ENCODE peak calls at places on chromosomes 2 and 18, in eight cellular contexts. S is lower lobe of right lung, C is right lobe of liver, U is left lung, D is GM06990, Y is transverse colon, G is PC-3, F is SK-N-SH. O is an unnamed sample.

GRCh38 chr18:31942301-31942998 is 478 bp downstream of the TRAPPC8 start:
- DNase-seq in D (no peak), S (peak; percentile 73), U (peak; percentile 61), Y (peak; percentile 56), C (peak; percentile 71), G (no peak), F (peak; percentile 58), O (no peak)

GRCh38 chr2:67883316-67884080 is 179.3 kb downstream of the C1D start:
- DNase-seq in F (no peak), S (no peak), D (no peak), U (no peak), Y (peak; percentile 10), G (no peak), C (no peak), O (no peak)

GRCh38 chr2:226087051-226087450 is 687.5 kb downstream of the NYAP2 start:
- DNase-seq in U (no peak), F (no peak), Y (no peak), S (no peak), D (no peak), G (no peak), C (peak; percentile 60), O (no peak)

GRCh38 chr2:29782531-29782930 is 138.9 kb downstream of the ALK start:
- DNase-seq in D (no peak), Y (no peak), C (no peak), G (no peak), S (no peak), U (no peak), F (no peak), O (no peak)

GRCh38 chr18:79552696-79553095 is 126.9 kb upstream of the CTDP1 start:
- DNase-seq in U (peak; percentile 31), D (no peak), S (no peak), F (no peak), G (no peak), C (peak; percentile 43), Y (no peak), O (no peak)

GRCh38 chr2:20506281-20506685 is 59.4 kb downstream of the RHOB start:
- DNase-seq in F (no peak), S (no peak), C (peak; percentile 8), Y (no peak), G (peak; percentile 28), D (no peak), U (peak; percentile 11), O (no peak)

GRCh38 chr2:136135924-136136906 is 18.3 kb upstream of the CXCR4 start:
- DNase-seq in F (no peak), U (peak; percentile 48), G (no peak), Y (peak; percentile 71), D (peak; percentile 69), C (no peak), S (peak; percentile 56), O (peak; percentile 50)

GRCh38 chr2:15547100-15547499 is 14.0 kb downstream of the NBAS start:
- DNase-seq in D (no peak), S (no peak), F (peak; percentile 32), C (no peak), Y (no peak), G (no peak), U (no peak), O (no peak)

DNA sequence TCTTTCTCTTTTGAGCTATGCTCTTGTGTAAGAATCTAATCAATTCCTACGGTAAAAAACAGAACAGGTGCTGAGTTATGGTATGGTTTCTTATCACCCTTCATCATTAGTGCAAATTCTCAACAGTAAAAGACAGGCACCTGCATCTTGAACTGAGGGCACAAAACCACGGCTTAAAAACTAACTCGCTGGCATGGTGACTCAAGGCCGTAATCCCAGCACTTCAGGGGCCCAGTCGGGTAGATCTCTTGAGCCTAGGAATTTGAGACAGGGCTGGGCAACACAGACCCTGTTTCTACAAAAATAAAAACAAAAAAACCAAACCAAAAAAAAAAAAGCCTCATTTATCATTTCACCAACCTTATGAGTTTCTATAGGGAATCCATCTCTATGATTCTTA is 33.3 kb downstream of the THAP4 start:
- DNase-seq in D (no peak), G (no peak), U (no peak), S (no peak), Y (no peak), F (no peak), C (no peak), O (no peak)
- H3K36me3 ChIP-seq in D (peaks cover 21% of the 10 kb centered on the region), G (no peaks in the 10 kb centered on the region), U (no peaks in the 10 kb centered on the region), S (peaks cover 79% of the 10 kb centered on the region), Y (peaks cover 18% of the 10 kb centered on the region), F (peaks cover 26% of the 10 kb centered on the region), C (peaks cover 5% of the 10 kb centered on the region), O (peaks cover 36% of the 10 kb centered on the region)

DNA sequence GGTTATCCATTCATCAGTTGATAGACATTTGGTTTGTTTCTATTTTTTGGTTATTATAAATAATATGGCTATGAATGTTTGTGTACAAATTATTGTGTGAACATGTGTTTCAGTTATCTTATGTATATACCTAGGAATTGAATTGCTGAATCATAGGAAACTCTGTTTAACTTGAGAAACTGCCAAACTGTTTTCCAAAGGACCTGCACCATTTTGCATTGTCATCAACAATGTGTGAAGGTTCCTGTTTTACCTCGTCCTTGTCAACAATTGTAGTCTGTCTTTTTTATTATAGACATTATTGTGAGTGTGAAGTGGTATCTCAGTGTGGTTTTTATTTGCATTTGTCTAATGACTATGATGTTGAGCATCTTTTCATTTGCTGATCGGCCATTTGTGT is 17.1 kb downstream of the PDK1 start:
- DNase-seq in G (peak; percentile 54), U (no peak), C (no peak), F (no peak), S (no peak), D (no peak), Y (no peak), O (no peak)
- H3K36me3 ChIP-seq in G (peaks cover 72% of the 10 kb centered on the region), U (no peaks in the 10 kb centered on the region), C (no peaks in the 10 kb centered on the region), F (peaks cover 74% of the 10 kb centered on the region), S (peaks cover 17% of the 10 kb centered on the region), D (peaks cover 5% of the 10 kb centered on the region), Y (peaks cover 58% of the 10 kb centered on the region), O (peaks cover 26% of the 10 kb centered on the region)

GRCh38 chr2:198008230-198008629 is 203.8 kb downstream of the PLCL1 start:
- DNase-seq in D (no peak), C (no peak), S (no peak), Y (no peak), F (no peak), U (no peak), G (no peak), O (no peak)

GRCh38 chr2:198006733-198007132 is 202.3 kb downstream of the PLCL1 start:
- DNase-seq in C (no peak), U (no peak), D (no peak), S (no peak), F (no peak), G (no peak), Y (no peak), O (no peak)

GRCh38 chr2:198016244-198016643 is 211.9 kb downstream of the PLCL1 start:
- DNase-seq in S (no peak), D (no peak), C (no peak), U (no peak), Y (no peak), F (no peak), G (no peak), O (no peak)

GRCh38 chr2:198017068-198017467 is 212.7 kb downstream of the PLCL1 start:
- DNase-seq in G (no peak), D (no peak), C (no peak), Y (no peak), S (no peak), F (no peak), U (no peak), O (no peak)

DNA sequence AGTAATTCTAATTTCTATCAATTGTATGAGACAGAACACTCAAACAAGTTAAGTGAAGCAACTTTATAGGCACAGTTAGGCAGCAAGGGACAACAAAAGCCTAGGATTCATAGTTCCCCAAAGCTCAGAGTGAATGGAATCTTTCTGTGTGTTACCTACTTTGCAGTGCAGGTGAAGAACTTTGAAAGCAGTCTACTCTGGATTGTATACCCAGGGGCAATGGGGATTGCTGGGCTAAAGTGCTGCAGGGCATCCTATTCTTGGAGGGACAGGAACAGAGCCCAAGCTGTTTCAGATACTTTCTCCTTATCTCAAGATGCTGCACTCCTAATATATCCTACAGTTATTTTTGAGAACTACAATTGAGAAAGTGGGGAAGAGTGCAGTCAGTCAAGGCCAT is 207.6 kb downstream of the PLCL1 start:
- DNase-seq in S (no peak), D (no peak), Y (no peak), G (no peak), F (no peak), U (no peak), C (no peak), O (no peak)
- H3K36me3 ChIP-seq in S (no peaks in the 10 kb centered on the region), D (no peaks in the 10 kb centered on the region), Y (no peaks in the 10 kb centered on the region), G (no peaks in the 10 kb centered on the region), F (peaks cover 10% of the 10 kb centered on the region), U (no peaks in the 10 kb centered on the region), C (no peaks in the 10 kb centered on the region), O (no peaks in the 10 kb centered on the region)

DNA sequence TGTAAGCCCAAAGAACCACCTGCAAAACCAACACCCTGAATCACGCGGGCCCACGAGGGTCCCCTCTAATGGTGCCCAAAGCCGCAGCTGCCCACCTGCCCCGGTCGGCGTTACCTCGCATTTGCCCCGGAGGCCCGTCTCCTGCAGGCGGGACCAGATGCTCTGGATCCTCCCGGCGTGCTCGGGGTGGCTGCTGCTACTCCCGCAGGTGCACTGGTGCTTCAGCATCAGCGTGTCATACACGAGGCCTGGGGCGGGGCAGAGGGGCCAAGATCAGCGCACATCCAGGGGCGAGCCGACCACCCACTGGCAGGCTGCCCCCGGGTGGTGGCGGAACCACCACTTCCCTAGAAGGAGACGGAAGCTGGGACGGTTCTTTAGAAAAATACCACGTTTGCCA is 260.1 kb downstream of the TWIST2 start:
- DNase-seq in U (no peak), G (no peak), S (no peak), Y (no peak), D (no peak), C (no peak), F (no peak), O (no peak)
- H3K36me3 ChIP-seq in U (no peaks in the 10 kb centered on the region), G (no peaks in the 10 kb centered on the region), S (peaks cover 84% of the 10 kb centered on the region), Y (peaks cover 32% of the 10 kb centered on the region), D (no peaks in the 10 kb centered on the region), C (no peaks in the 10 kb centered on the region), F (no peaks in the 10 kb centered on the region), O (no peaks in the 10 kb centered on the region)

GRCh38 chr18:8619835-8620577 is 10.8 kb downstream of the RAB12 start:
- DNase-seq in D (no peak), G (no peak), S (no peak), U (no peak), C (no peak), Y (no peak), F (no peak), O (no peak)

GRCh38 chr18:8623549-8624106 is 14.4 kb downstream of the RAB12 start:
- DNase-seq in F (no peak), C (no peak), S (peak; percentile 59), Y (peak; percentile 15), G (no peak), D (peak; percentile 43), U (peak; percentile 70), O (no peak)

GRCh38 chr18:8619041-8619440 is 9.8 kb downstream of the RAB12 start:
- DNase-seq in U (no peak), F (no peak), C (no peak), D (no peak), Y (no peak), G (no peak), S (no peak), O (no peak)

GRCh38 chr18:8617907-8618306 is 8.7 kb downstream of the RAB12 start:
- DNase-seq in Y (no peak), S (no peak), C (no peak), F (no peak), G (no peak), D (no peak), U (no peak), O (no peak)

DNA sequence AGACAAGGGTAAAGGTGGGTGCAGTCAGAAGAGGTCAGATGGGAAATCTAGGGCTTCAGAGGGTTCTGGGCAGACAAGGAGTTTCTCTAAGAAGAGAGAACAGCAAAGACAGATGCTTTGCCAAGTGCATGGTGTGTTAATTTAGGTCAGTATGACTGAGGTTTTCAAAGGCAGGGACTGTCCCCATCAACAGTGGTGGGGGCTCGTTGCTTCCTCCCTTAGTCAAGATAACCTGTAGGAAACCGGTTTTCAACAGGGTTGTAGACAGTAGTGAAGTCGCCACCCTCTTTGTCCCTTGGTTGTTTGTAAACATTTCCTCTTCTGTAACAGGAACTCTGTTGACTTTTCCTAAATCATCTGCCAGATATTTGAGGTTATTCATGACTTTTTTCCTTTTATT is 11.6 kb downstream of the RAB12 start:
- DNase-seq in D (no peak), S (no peak), G (no peak), C (no peak), Y (no peak), F (no peak), U (no peak), O (no peak)
- H3K36me3 ChIP-seq in D (peaks cover 3% of the 10 kb centered on the region), S (peaks cover 7% of the 10 kb centered on the region), G (peaks cover 16% of the 10 kb centered on the region), C (no peaks in the 10 kb centered on the region), Y (peaks cover 7% of the 10 kb centered on the region), F (peaks cover 14% of the 10 kb centered on the region), U (no peaks in the 10 kb centered on the region), O (peaks cover 31% of the 10 kb centered on the region)